ENCODE peak calls at places on chromosomes 12 and 14, in eight cellular contexts. Z is fibroblast of lung, J is LNCaP clone FGC, K is sigmoid colon, L is AG09309, V is thoracic aorta, O is A549, E is PC-3. H is an unnamed sample.

GRCh38 chr14:104794099-104794498 is 1.4 kb downstream of the AKT1 start:
- DNase-seq in Z (peak; percentile 53), J (no peak), K (no peak), L (no peak), V (no peak), O (peak; percentile 60), E (peak; percentile 39), H (peak; percentile 76)

GRCh38 chr14:99860219-99860618 is 67.0 kb downstream of the EML1 start:
- DNase-seq in Z (no peak), J (no peak), K (no peak), L (no peak), V (no peak), O (no peak), E (no peak), H (no peak)

GRCh38 chr12:126355346-126355745 is 1290.1 kb downstream of the AACS start:
- DNase-seq in Z (no peak), J (no peak), K (no peak), L (no peak), V (no peak), O (no peak), E (no peak), H (no peak)

GRCh38 chr14:73888460-73888725 is 1.7 kb downstream of the ZNF410 start:
- DNase-seq in Z (no peak), J (no peak), K (no peak), L (no peak), V (no peak), O (no peak), E (peak; percentile 32), H (peak; percentile 43)

GRCh38 chr12:58433969-58434368 is 486.3 kb downstream of the LRIG3 start:
- DNase-seq in Z (peak; percentile 62), J (no peak), K (no peak), L (no peak), V (no peak), O (no peak), E (peak; percentile 70), H (peak; percentile 73)

GRCh38 chr12:3604750-3605638 is 114.0 kb downstream of the PRMT8 start:
- DNase-seq in Z (no peak), J (peak; percentile 50), K (peak; percentile 63), L (no peak), V (no peak), O (no peak), E (peak; percentile 53), H (no peak)

GRCh38 chr14:33596211-33597080 is 354.4 kb downstream of the EGLN3 start:
- DNase-seq in Z (peak; percentile 21), J (no peak), K (no peak), L (no peak), V (no peak), O (no peak), E (no peak), H (peak; percentile 57)

GRCh38 chr12:541676-542289 is 82.0 kb downstream of the B4GALNT3 start:
- DNase-seq in Z (no peak), J (no peak), K (no peak), L (no peak), V (no peak), O (no peak), E (peak; percentile 16), H (no peak)

GRCh38 chr14:101707863-101708620 is 53.5 kb upstream of the PPP2R5C start:
- DNase-seq in Z (no peak), J (no peak), K (no peak), L (no peak), V (no peak), O (no peak), E (no peak), H (no peak)

GRCh38 chr12:20631711-20632110 is 63.4 kb upstream of the SLCO1C1 start:
- DNase-seq in Z (peak; percentile 27), J (no peak), K (no peak), L (peak; percentile 92), V (no peak), O (no peak), E (no peak), H (peak; percentile 14)

GRCh38 chr12:121568971-121569808 is 11.6 kb downstream of the KDM2B start:
- DNase-seq in Z (peak; percentile 49), J (no peak), K (peak; percentile 76), L (no peak), V (no peak), O (no peak), E (no peak), H (peak; percentile 60)

GRCh38 chr12:54980341-54980740 is 4.2 kb downstream of the TESPA1 start:
- DNase-seq in Z (no peak), J (no peak), K (no peak), L (no peak), V (no peak), O (no peak), E (no peak), H (no peak)

GRCh38 chr12:52618216-52618615 is at the start of gene KRT73:
- DNase-seq in Z (no peak), J (no peak), K (no peak), L (no peak), V (no peak), O (no peak), E (no peak), H (no peak)

GRCh38 chr12:25970082-25970481 is 11.6 kb downstream of the RASSF8 start:
- DNase-seq in Z (no peak), J (no peak), K (no peak), L (no peak), V (no peak), O (no peak), E (peak; percentile 90), H (no peak)

GRCh38 chr12:89789862-89790261 is 81.2 kb upstream of the ATP2B1 start:
- DNase-seq in Z (no peak), J (no peak), K (no peak), L (no peak), V (no peak), O (no peak), E (no peak), H (peak; percentile 31)

GRCh38 chr12:122887817-122888212 is 8.1 kb downstream of the VPS37B start:
- DNase-seq in Z (no peak), J (no peak), K (no peak), L (no peak), V (no peak), O (no peak), E (no peak), H (no peak)

GRCh38 chr12:122886851-122887816 is 8.8 kb downstream of the VPS37B start:
- DNase-seq in Z (no peak), J (no peak), K (no peak), L (no peak), V (no peak), O (peak; percentile 70), E (peak; percentile 97), H (peak; percentile 74)

GRCh38 chr12:122886161-122886560 is 9.8 kb downstream of the VPS37B start:
- DNase-seq in Z (no peak), J (no peak), K (no peak), L (no peak), V (no peak), O (no peak), E (no peak), H (no peak)

GRCh38 chr12:122889658-122890561 is 6.0 kb downstream of the VPS37B start:
- DNase-seq in Z (no peak), J (no peak), K (no peak), L (no peak), V (no peak), O (no peak), E (no peak), H (no peak)

DNA sequence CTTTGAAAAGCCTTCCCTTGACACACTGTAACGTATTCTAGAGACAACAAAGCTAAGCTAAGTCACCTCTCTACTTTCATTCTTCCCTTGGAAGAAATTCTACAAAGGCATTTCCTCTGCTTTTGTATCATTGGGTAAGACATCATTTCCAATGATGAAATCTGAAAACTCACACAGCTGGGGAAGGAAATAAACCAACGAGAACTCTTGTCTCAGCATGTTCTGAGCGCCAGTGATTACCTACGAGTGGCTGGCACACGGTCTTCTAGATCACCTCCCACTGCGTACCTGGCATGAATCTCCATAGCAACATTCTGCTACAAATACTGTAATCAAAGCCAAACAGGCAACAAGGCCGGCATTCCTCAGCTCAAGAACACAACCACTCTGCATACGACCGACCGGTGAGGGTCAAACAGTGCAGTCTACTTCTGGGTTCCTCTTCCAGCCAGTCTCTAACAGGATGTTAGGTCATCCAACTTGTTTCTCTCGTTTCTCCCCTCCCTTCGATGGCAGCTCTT is 7.6 kb downstream of the VPS37B start:
- DNase-seq in Z (peak; percentile 57), J (peak; percentile 95), K (no peak), L (no peak), V (no peak), O (peak; percentile 84), E (peak; percentile 90), H (peak; percentile 74)
- H3K4me3 ChIP-seq in Z (no peak overlapping the region), J (peak overlapping the region; percentile 42), K (no peak overlapping the region), L (no peak overlapping the region), V (peak overlapping the region; percentile 40), O (peak overlapping the region; percentile 12), E (peak overlapping the region; percentile 48), H (no peak overlapping the region)

GRCh38 chr14:79093542-79093941 is 923.4 kb downstream of the NRXN3 start:
- DNase-seq in Z (no peak), J (no peak), K (no peak), L (no peak), V (no peak), O (no peak), E (no peak), H (peak; percentile 38)

GRCh38 chr14:79090781-79091180 is 920.6 kb downstream of the NRXN3 start:
- DNase-seq in Z (no peak), J (no peak), K (no peak), L (no peak), V (no peak), O (no peak), E (no peak), H (no peak)

GRCh38 chr14:79091381-79091963 is 921.3 kb downstream of the NRXN3 start:
- DNase-seq in Z (no peak), J (no peak), K (no peak), L (no peak), V (no peak), O (no peak), E (no peak), H (no peak)
- TF ChIP-seq CTCF in Z (no peak), J (peak; percentile 11), K (no peak), L (no peak), V (no peak), O (no peak), E (no peak), H (no peak)

DNA sequence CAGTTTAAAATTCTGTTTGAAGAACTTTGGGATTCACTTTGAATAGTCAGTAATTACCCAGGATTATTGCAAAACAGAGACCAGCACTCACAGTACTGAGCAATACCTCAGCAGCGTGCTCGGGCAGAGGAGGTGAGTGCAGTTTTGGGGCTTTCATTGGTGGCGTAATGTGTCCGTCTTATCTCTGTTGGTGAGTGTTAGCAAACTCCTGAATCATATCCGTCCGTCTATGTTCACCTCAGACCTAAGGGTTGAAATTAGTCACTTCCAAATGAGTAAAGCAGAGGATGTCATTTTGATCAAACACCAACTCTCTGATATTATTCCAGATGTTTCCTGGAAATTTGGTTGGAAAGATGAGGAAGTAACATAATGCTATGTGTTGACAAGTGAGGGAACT is 82.8 kb downstream of the BORCS5 start:
- DNase-seq in Z (peak; percentile 79), J (no peak), K (no peak), L (no peak), V (no peak), O (peak; percentile 77), E (peak; percentile 88), H (peak; percentile 34)
- H3K4me3 ChIP-seq in Z (no peak overlapping the region), J (no peak overlapping the region), K (no peak overlapping the region), L (no peak overlapping the region), V (no peak overlapping the region), O (no peak overlapping the region), E (no peak overlapping the region), H (no peak overlapping the region)

DNA sequence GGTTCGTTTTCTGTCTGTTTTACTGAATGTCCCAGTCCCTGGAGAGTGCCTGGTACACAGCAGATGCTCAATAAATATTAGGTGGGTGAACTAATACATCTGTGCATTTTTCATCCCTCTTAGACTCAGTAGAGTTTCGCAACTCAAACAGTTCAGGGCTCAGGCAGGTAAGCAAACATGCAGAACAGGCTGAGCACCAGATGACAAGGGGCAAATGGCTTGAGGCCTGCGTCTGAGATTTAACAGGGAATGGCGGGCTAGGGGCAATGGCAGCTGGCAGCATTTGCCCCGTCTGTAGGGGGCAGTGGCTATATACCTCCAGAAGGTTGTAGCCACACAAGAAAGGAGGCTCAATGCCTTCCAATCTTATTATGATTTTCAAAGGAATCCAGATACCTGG is 8.6 kb upstream of the RAN start:
- DNase-seq in Z (no peak), J (no peak), K (peak; percentile 9), L (no peak), V (no peak), O (no peak), E (no peak), H (no peak)
- TF ChIP-seq CTCF in Z (no peak), J (no peak), K (no peak), L (no peak), V (no peak), O (no peak), E (no peak), H (no peak)

H was measured in fibroblast of villous mesenchyme.